ENCODE peak calls at places on chromosomes 11 and 22, in ten cellular contexts. One of them, this sample, is unnamed.

GRCh38 chr11:47797633-47798032 is 30.5 kb upstream of the FNBP4 start:
- DNase-seq in mesendoderm: no peak
- DNase-seq in body of pancreas: no peak
- DNase-seq in effector memory CD4-positive, alpha-beta T cell: no peak
- DNase-seq in fibroblast of lung: peak; percentile 67
- DNase-seq in IMR-90: peak; percentile 89
- DNase-seq in PC-3: peak; percentile 53
- DNase-seq in aorta: no peak
- DNase-seq in thoracic aorta: no peak
- DNase-seq in left ventricle myocardium inferior: no peak
- DNase-seq in this sample: no peak

GRCh38 chr11:130070109-130070828 is 575 bp downstream of the APLP2 start:
- DNase-seq in mesendoderm: peak; percentile 64
- DNase-seq in body of pancreas: peak; percentile 65
- DNase-seq in effector memory CD4-positive, alpha-beta T cell: peak; percentile 6
- DNase-seq in fibroblast of lung: peak; percentile 44
- DNase-seq in IMR-90: peak; percentile 13
- DNase-seq in PC-3: peak; percentile 57
- DNase-seq in aorta: peak; percentile 84
- DNase-seq in thoracic aorta: no peak
- DNase-seq in left ventricle myocardium inferior: peak; percentile 42
- DNase-seq in this sample: no peak

GRCh38 chr22:45296628-45297297 is 12.0 kb downstream of the UPK3A start:
- DNase-seq in mesendoderm: no peak
- DNase-seq in body of pancreas: no peak
- DNase-seq in effector memory CD4-positive, alpha-beta T cell: no peak
- DNase-seq in fibroblast of lung: no peak
- DNase-seq in IMR-90: no peak
- DNase-seq in PC-3: no peak
- DNase-seq in aorta: no peak
- DNase-seq in thoracic aorta: no peak
- DNase-seq in left ventricle myocardium inferior: no peak
- DNase-seq in this sample: no peak

GRCh38 chr11:32087602-32088001 is 3.3 kb upstream of the RCN1 start:
- DNase-seq in mesendoderm: no peak
- DNase-seq in body of pancreas: no peak
- DNase-seq in effector memory CD4-positive, alpha-beta T cell: no peak
- DNase-seq in fibroblast of lung: peak; percentile 82
- DNase-seq in IMR-90: peak; percentile 52
- DNase-seq in PC-3: peak; percentile 4
- DNase-seq in aorta: no peak
- DNase-seq in thoracic aorta: no peak
- DNase-seq in left ventricle myocardium inferior: no peak
- DNase-seq in this sample: no peak

GRCh38 chr11:110077866-110078325 is 15.3 kb upstream of the ZC3H12C start:
- DNase-seq in mesendoderm: peak; percentile 28
- DNase-seq in body of pancreas: no peak
- DNase-seq in effector memory CD4-positive, alpha-beta T cell: no peak
- DNase-seq in fibroblast of lung: peak; percentile 56
- DNase-seq in IMR-90: peak; percentile 78
- DNase-seq in PC-3: peak; percentile 92
- DNase-seq in aorta: no peak
- DNase-seq in thoracic aorta: no peak
- DNase-seq in left ventricle myocardium inferior: no peak
- DNase-seq in this sample: no peak

GRCh38 chr11:129204439-129204838 is 12.3 kb upstream of the ARHGAP32 start:
- DNase-seq in mesendoderm: no peak
- DNase-seq in body of pancreas: no peak
- DNase-seq in effector memory CD4-positive, alpha-beta T cell: no peak
- DNase-seq in fibroblast of lung: no peak
- DNase-seq in IMR-90: no peak
- DNase-seq in PC-3: no peak
- DNase-seq in aorta: no peak
- DNase-seq in thoracic aorta: no peak
- DNase-seq in left ventricle myocardium inferior: no peak
- DNase-seq in this sample: no peak

GRCh38 chr11:65778901-65779668 is 1.7 kb downstream of the AP5B1 start:
- DNase-seq in mesendoderm: no peak
- DNase-seq in body of pancreas: no peak
- DNase-seq in effector memory CD4-positive, alpha-beta T cell: no peak
- DNase-seq in fibroblast of lung: no peak
- DNase-seq in IMR-90: no peak
- DNase-seq in PC-3: no peak
- DNase-seq in aorta: peak; percentile 62
- DNase-seq in thoracic aorta: no peak
- DNase-seq in left ventricle myocardium inferior: no peak
- DNase-seq in this sample: peak; percentile 78

GRCh38 chr11:24760681-24761080 is 263.8 kb downstream of the LUZP2 start:
- DNase-seq in mesendoderm: no peak
- DNase-seq in body of pancreas: no peak
- DNase-seq in effector memory CD4-positive, alpha-beta T cell: no peak
- DNase-seq in fibroblast of lung: no peak
- DNase-seq in IMR-90: peak; percentile 30
- DNase-seq in PC-3: peak; percentile 5
- DNase-seq in aorta: no peak
- DNase-seq in thoracic aorta: no peak
- DNase-seq in left ventricle myocardium inferior: no peak
- DNase-seq in this sample: no peak

GRCh38 chr11:94183886-94184264 is 55.2 kb downstream of the PANX1 start:
- DNase-seq in mesendoderm: peak; percentile 86
- DNase-seq in body of pancreas: peak; percentile 86
- DNase-seq in effector memory CD4-positive, alpha-beta T cell: no peak
- DNase-seq in fibroblast of lung: peak; percentile 70
- DNase-seq in IMR-90: peak; percentile 67
- DNase-seq in PC-3: peak; percentile 89
- DNase-seq in aorta: peak; percentile 85
- DNase-seq in thoracic aorta: no peak
- DNase-seq in left ventricle myocardium inferior: peak; percentile 64
- DNase-seq in this sample: no peak

GRCh38 chr11:105298630-105299029 is 159.1 kb upstream of the CARD18 start:
- DNase-seq in mesendoderm: no peak
- DNase-seq in body of pancreas: no peak
- DNase-seq in effector memory CD4-positive, alpha-beta T cell: no peak
- DNase-seq in fibroblast of lung: no peak
- DNase-seq in IMR-90: peak; percentile 34
- DNase-seq in PC-3: peak; percentile 16
- DNase-seq in aorta: no peak
- DNase-seq in thoracic aorta: no peak
- DNase-seq in left ventricle myocardium inferior: no peak
- DNase-seq in this sample: no peak

GRCh38 chr11:63882555-63883242 is 34.3 kb downstream of the RCOR2 start:
- DNase-seq in mesendoderm: peak; percentile 96
- DNase-seq in body of pancreas: no peak
- DNase-seq in effector memory CD4-positive, alpha-beta T cell: no peak
- DNase-seq in fibroblast of lung: no peak
- DNase-seq in IMR-90: no peak
- DNase-seq in PC-3: no peak
- DNase-seq in aorta: peak; percentile 76
- DNase-seq in thoracic aorta: no peak
- DNase-seq in left ventricle myocardium inferior: peak; percentile 23
- DNase-seq in this sample: no peak

GRCh38 chr11:120182790-120183491 is 27.9 kb upstream of the OAF start:
- DNase-seq in mesendoderm: peak; percentile 80
- DNase-seq in body of pancreas: peak; percentile 79
- DNase-seq in effector memory CD4-positive, alpha-beta T cell: no peak
- DNase-seq in fibroblast of lung: no peak
- DNase-seq in IMR-90: no peak
- DNase-seq in PC-3: peak; percentile 47
- DNase-seq in aorta: peak; percentile 74
- DNase-seq in thoracic aorta: no peak
- DNase-seq in left ventricle myocardium inferior: peak; percentile 53
- DNase-seq in this sample: peak; percentile 82

GRCh38 chr11:122663764-122664163 is 8.2 kb downstream of the UBASH3B start:
- DNase-seq in mesendoderm: no peak
- DNase-seq in body of pancreas: no peak
- DNase-seq in effector memory CD4-positive, alpha-beta T cell: no peak
- DNase-seq in fibroblast of lung: no peak
- DNase-seq in IMR-90: no peak
- DNase-seq in PC-3: no peak
- DNase-seq in aorta: peak; percentile 20
- DNase-seq in thoracic aorta: no peak
- DNase-seq in left ventricle myocardium inferior: no peak
- DNase-seq in this sample: no peak

GRCh38 chr22:40175571-40176105 is 2.1 kb upstream of the TNRC6B start:
- DNase-seq in mesendoderm: no peak
- DNase-seq in body of pancreas: no peak
- DNase-seq in effector memory CD4-positive, alpha-beta T cell: no peak
- DNase-seq in fibroblast of lung: no peak
- DNase-seq in IMR-90: no peak
- DNase-seq in PC-3: no peak
- DNase-seq in aorta: no peak
- DNase-seq in thoracic aorta: no peak
- DNase-seq in left ventricle myocardium inferior: no peak
- DNase-seq in this sample: no peak

GRCh38 chr22:35424081-35424480 is 24.1 kb downstream of the MCM5 start:
- DNase-seq in mesendoderm: no peak
- DNase-seq in body of pancreas: no peak
- DNase-seq in effector memory CD4-positive, alpha-beta T cell: no peak
- DNase-seq in fibroblast of lung: no peak
- DNase-seq in IMR-90: no peak
- DNase-seq in PC-3: no peak
- DNase-seq in aorta: no peak
- DNase-seq in thoracic aorta: no peak
- DNase-seq in left ventricle myocardium inferior: no peak
- DNase-seq in this sample: no peak

GRCh38 chr22:35425971-35426800 is 26.2 kb downstream of the MCM5 start:
- DNase-seq in mesendoderm: no peak
- DNase-seq in body of pancreas: no peak
- DNase-seq in effector memory CD4-positive, alpha-beta T cell: no peak
- DNase-seq in fibroblast of lung: peak; percentile 17
- DNase-seq in IMR-90: peak; percentile 38
- DNase-seq in PC-3: peak; percentile 75
- DNase-seq in aorta: no peak
- DNase-seq in thoracic aorta: no peak
- DNase-seq in left ventricle myocardium inferior: no peak
- DNase-seq in this sample: no peak

GRCh38 chr22:35425546-35425945 is 25.6 kb downstream of the MCM5 start:
- DNase-seq in mesendoderm: no peak
- DNase-seq in body of pancreas: no peak
- DNase-seq in effector memory CD4-positive, alpha-beta T cell: no peak
- DNase-seq in fibroblast of lung: no peak
- DNase-seq in IMR-90: no peak
- DNase-seq in PC-3: no peak
- DNase-seq in aorta: no peak
- DNase-seq in thoracic aorta: no peak
- DNase-seq in left ventricle myocardium inferior: no peak
- DNase-seq in this sample: no peak

GRCh38 chr22:35424761-35425160 is 24.8 kb downstream of the MCM5 start:
- DNase-seq in mesendoderm: no peak
- DNase-seq in body of pancreas: no peak
- DNase-seq in effector memory CD4-positive, alpha-beta T cell: no peak
- DNase-seq in fibroblast of lung: no peak
- DNase-seq in IMR-90: no peak
- DNase-seq in PC-3: no peak
- DNase-seq in aorta: no peak
- DNase-seq in thoracic aorta: no peak
- DNase-seq in left ventricle myocardium inferior: no peak
- DNase-seq in this sample: no peak

GRCh38 chr22:35426801-35427140 is 26.8 kb downstream of the MCM5 start:
- DNase-seq in mesendoderm: peak; percentile 28
- DNase-seq in body of pancreas: no peak
- DNase-seq in effector memory CD4-positive, alpha-beta T cell: no peak
- DNase-seq in fibroblast of lung: no peak
- DNase-seq in IMR-90: no peak
- DNase-seq in PC-3: no peak
- DNase-seq in aorta: no peak
- DNase-seq in thoracic aorta: no peak
- DNase-seq in left ventricle myocardium inferior: no peak
- DNase-seq in this sample: no peak
- H3K4me3 ChIP-seq in mesendoderm: no peak overlapping the region
- H3K4me3 ChIP-seq in body of pancreas: no peak overlapping the region
- H3K4me3 ChIP-seq in effector memory CD4-positive, alpha-beta T cell: no peak overlapping the region
- H3K4me3 ChIP-seq in fibroblast of lung: no peak overlapping the region
- H3K4me3 ChIP-seq in IMR-90: no peak overlapping the region
- H3K4me3 ChIP-seq in PC-3: peak overlapping the region; percentile 19
- H3K4me3 ChIP-seq in aorta: no peak overlapping the region
- H3K4me3 ChIP-seq in thoracic aorta: no peak overlapping the region
- H3K4me3 ChIP-seq in left ventricle myocardium inferior: no peak overlapping the region
- H3K4me3 ChIP-seq in this sample: no peak overlapping the region

GRCh38 chr22:50305658-50306566 is 1.5 kb downstream of the PLXNB2 start:
- DNase-seq in mesendoderm: peak; percentile 53
- DNase-seq in body of pancreas: peak; percentile 80
- DNase-seq in effector memory CD4-positive, alpha-beta T cell: no peak
- DNase-seq in fibroblast of lung: peak; percentile 92
- DNase-seq in IMR-90: peak; percentile 95
- DNase-seq in PC-3: peak; percentile 92
- DNase-seq in aorta: peak; percentile 96
- DNase-seq in thoracic aorta: peak; percentile 85
- DNase-seq in left ventricle myocardium inferior: peak; percentile 84
- DNase-seq in this sample: no peak
- H3K4me1 ChIP-seq in mesendoderm: no peaks in the 10 kb centered on the region
- H3K4me1 ChIP-seq in body of pancreas: peaks cover 70% of the 10 kb centered on the region
- H3K4me1 ChIP-seq in effector memory CD4-positive, alpha-beta T cell: peaks cover 11% of the 10 kb centered on the region
- H3K4me1 ChIP-seq in fibroblast of lung: peaks cover 54% of the 10 kb centered on the region
- H3K4me1 ChIP-seq in IMR-90: peaks cover 59% of the 10 kb centered on the region
- H3K4me1 ChIP-seq in PC-3: peaks cover 42% of the 10 kb centered on the region
- H3K4me1 ChIP-seq in aorta: no peaks in the 10 kb centered on the region
- H3K4me1 ChIP-seq in thoracic aorta: peaks cover 53% of the 10 kb centered on the region
- H3K4me1 ChIP-seq in left ventricle myocardium inferior: peaks cover 85% of the 10 kb centered on the region
- H3K4me1 ChIP-seq in this sample: peaks cover 69% of the 10 kb centered on the region

DNA sequence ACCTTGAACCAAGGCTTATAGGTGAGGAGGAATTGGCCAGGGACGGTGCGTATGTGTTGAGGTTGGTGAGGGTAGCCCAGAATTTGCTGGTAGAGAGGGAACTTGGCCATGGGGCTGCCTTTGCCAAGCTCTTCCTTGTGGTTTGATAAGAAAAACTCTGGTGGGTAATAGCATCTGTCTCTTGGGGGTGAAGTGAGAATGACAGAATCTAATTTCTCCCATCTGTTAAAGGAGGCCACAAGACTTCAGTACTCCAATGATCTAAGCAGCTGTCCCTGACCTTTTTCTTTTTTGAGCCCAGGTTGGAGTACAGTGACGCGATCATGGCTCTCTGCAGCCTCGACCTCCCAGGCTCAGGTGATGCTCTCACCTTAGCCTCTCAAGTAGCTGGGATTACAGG is 36.0 kb upstream of the PICK1 start:
- DNase-seq in mesendoderm: no peak
- DNase-seq in body of pancreas: no peak
- DNase-seq in effector memory CD4-positive, alpha-beta T cell: no peak
- DNase-seq in fibroblast of lung: no peak
- DNase-seq in IMR-90: no peak
- DNase-seq in PC-3: no peak
- DNase-seq in aorta: no peak
- DNase-seq in thoracic aorta: no peak
- DNase-seq in left ventricle myocardium inferior: no peak
- DNase-seq in this sample: no peak
- H3K27ac ChIP-seq in mesendoderm: no peak overlapping the region
- H3K27ac ChIP-seq in body of pancreas: no peak overlapping the region
- H3K27ac ChIP-seq in effector memory CD4-positive, alpha-beta T cell: no peak overlapping the region
- H3K27ac ChIP-seq in fibroblast of lung: no peak overlapping the region
- H3K27ac ChIP-seq in IMR-90: no peak overlapping the region
- H3K27ac ChIP-seq in PC-3: no peak overlapping the region
- H3K27ac ChIP-seq in aorta: no peak overlapping the region
- H3K27ac ChIP-seq in thoracic aorta: no peak overlapping the region
- H3K27ac ChIP-seq in left ventricle myocardium inferior: no peak overlapping the region
- H3K27ac ChIP-seq in this sample: no peak overlapping the region

DNA sequence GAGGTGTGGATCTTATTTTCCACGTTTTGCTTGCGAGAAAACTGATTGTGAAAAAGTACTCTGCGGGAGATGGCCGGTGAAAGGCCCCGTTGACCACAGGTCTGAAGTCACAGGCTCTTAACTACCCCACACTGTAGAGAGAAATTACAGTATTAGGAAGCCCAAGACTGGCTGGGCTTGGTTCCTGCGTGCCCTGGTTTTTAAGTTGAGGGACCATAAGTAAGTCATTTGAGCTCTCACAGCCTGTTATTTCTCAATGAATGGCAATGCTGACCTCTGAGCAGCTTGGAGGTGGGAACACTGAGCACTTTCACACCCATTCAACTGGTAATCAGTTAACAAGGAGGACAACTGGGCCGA is 444 bp upstream of the RAB38 start:
- DNase-seq in mesendoderm: peak; percentile 72
- DNase-seq in body of pancreas: peak; percentile 17
- DNase-seq in effector memory CD4-positive, alpha-beta T cell: no peak
- DNase-seq in fibroblast of lung: peak; percentile 20
- DNase-seq in IMR-90: peak; percentile 7
- DNase-seq in PC-3: no peak
- DNase-seq in aorta: no peak
- DNase-seq in thoracic aorta: no peak
- DNase-seq in left ventricle myocardium inferior: no peak
- DNase-seq in this sample: no peak
- H3K4me3 ChIP-seq in mesendoderm: no peak overlapping the region
- H3K4me3 ChIP-seq in body of pancreas: no peak overlapping the region
- H3K4me3 ChIP-seq in effector memory CD4-positive, alpha-beta T cell: no peak overlapping the region
- H3K4me3 ChIP-seq in fibroblast of lung: peak overlapping the region; percentile 46
- H3K4me3 ChIP-seq in IMR-90: no peak overlapping the region
- H3K4me3 ChIP-seq in PC-3: no peak overlapping the region
- H3K4me3 ChIP-seq in aorta: no peak overlapping the region
- H3K4me3 ChIP-seq in thoracic aorta: peak overlapping the region; percentile 87
- H3K4me3 ChIP-seq in left ventricle myocardium inferior: peak overlapping the region; percentile 65
- H3K4me3 ChIP-seq in this sample: peak overlapping the region; percentile 53